ENCODE peak calls at places on chromosomes 16 and 17, in nine cellular contexts. T is pancreas; Q is activated CD8-positive, alpha-beta memory T cell treated with anti-CD3 and anti-CD28 coated beads, Interleukin-2, amount 10 ng/mL, durations not matched to agents 7 days and 5 days; E is A549; M is Right ventricle myocardium inferior; L is activated naive CD8-positive, alpha-beta T cell treated with anti-CD3 and anti-CD28 coated beads, Interleukin-2, amount 10 ng/mL, durations not matched to agents 7 days and 5 days; X is heart right ventricle; S is activated T-cell treated with anti-CD3 and anti-CD28 coated beads, Interleukin-2, amount 50 U/mL, for 4 hours; Z is left ventricle myocardium superior. H is an unnamed sample.

GRCh38 chr17:50556803-50557202 is 3.7 kb upstream of the CACNA1G start:
- ATAC-seq in T (no peak), Q (no peak), E (no peak), M (no peak), L (no peak), X (no peak), S (no peak), Z (peak), H (no peak)

GRCh38 chr16:30996324-30996999 is 11.5 kb downstream of the HSD3B7 start:
- ATAC-seq in T (peak), Q (no peak), E (peak), M (peak), L (no peak), X (peak), S (no peak), Z (peak), H (no peak)

GRCh38 chr17:76071497-76072148 is 694 bp downstream of the SRP68 start:
- ATAC-seq in T (peak), Q (peak), E (peak), M (no peak), L (no peak), X (no peak), S (peak), Z (no peak), H (peak)

GRCh38 chr17:66423436-66423922 is 121.1 kb downstream of the PRKCA start:
- ATAC-seq in T (no peak), Q (no peak), E (no peak), M (no peak), L (no peak), X (no peak), S (peak), Z (no peak), H (no peak)

GRCh38 chr16:73949574-73950348 is 346.9 kb upstream of the PSMD7 start:
- ATAC-seq in T (peak), Q (no peak), E (no peak), M (peak), L (no peak), X (peak), S (no peak), Z (peak), H (peak)

GRCh38 chr16:24328835-24329418 is 72.8 kb downstream of the CACNG3 start:
- ATAC-seq in T (no peak), Q (no peak), E (no peak), M (no peak), L (no peak), X (no peak), S (no peak), Z (no peak), H (no peak)

GRCh38 chr17:79114455-79115301 is 40.1 kb downstream of the ENGASE start:
- ATAC-seq in T (peak), Q (no peak), E (no peak), M (peak), L (no peak), X (peak), S (no peak), Z (peak), H (peak)

GRCh38 chr16:78240459-78241222 is 141.2 kb downstream of the WWOX start:
- ATAC-seq in T (peak), Q (no peak), E (peak), M (no peak), L (no peak), X (no peak), S (no peak), Z (no peak), H (peak)

GRCh38 chr16:54140788-54141136 is 145.8 kb downstream of the IRX3 start:
- ATAC-seq in T (no peak), Q (no peak), E (no peak), M (no peak), L (no peak), X (no peak), S (no peak), Z (no peak), H (no peak)

GRCh38 chr17:34562387-34562786 is 17.0 kb upstream of the TMEM132E start:
- ATAC-seq in T (no peak), Q (no peak), E (peak), M (no peak), L (no peak), X (no peak), S (peak), Z (no peak), H (no peak)

GRCh38 chr17:42525221-42525620 is 10.8 kb upstream of the NAGLU start:
- ATAC-seq in T (no peak), Q (no peak), E (no peak), M (no peak), L (no peak), X (no peak), S (no peak), Z (no peak), H (no peak)

GRCh38 chr17:7213895-7214299 is 5.7 kb downstream of the DLG4 start:
- ATAC-seq in T (peak), Q (no peak), E (peak), M (no peak), L (no peak), X (no peak), S (no peak), Z (peak), H (peak)

GRCh38 chr16:48117217-48118105 is 38.3 kb downstream of the ABCC12 start:
- ATAC-seq in T (peak), Q (peak), E (peak), M (no peak), L (peak), X (no peak), S (peak), Z (peak), H (peak)

GRCh38 chr16:67198238-67198734 is 645 bp upstream of the ELMO3 start:
- ATAC-seq in T (peak), Q (peak), E (peak), M (no peak), L (peak), X (peak), S (peak), Z (peak), H (peak)

GRCh38 chr16:8935989-8936388 is 27.7 kb downstream of the USP7 start:
- ATAC-seq in T (no peak), Q (peak), E (peak), M (no peak), L (peak), X (no peak), S (peak), Z (no peak), H (no peak)

GRCh38 chr17:21602176-21602575 is 90.1 kb upstream of the KCNJ18 start:
- ATAC-seq in T (no peak), Q (no peak), E (no peak), M (no peak), L (no peak), X (no peak), S (no peak), Z (no peak), H (no peak)

GRCh38 chr17:5043524-5043923 is 8.3 kb upstream of the SLC52A1 start:
- ATAC-seq in T (no peak), Q (no peak), E (peak), M (no peak), L (peak), X (no peak), S (no peak), Z (no peak), H (no peak)

GRCh38 chr17:1829189-1829578 is 518 bp downstream of the SMYD4 start:
- ATAC-seq in T (peak), Q (peak), E (peak), M (no peak), L (peak), X (peak), S (peak), Z (peak), H (peak)

GRCh38 chr17:19753049-19753444 is 4.9 kb upstream of the ALDH3A1 start:
- ATAC-seq in T (peak), Q (no peak), E (peak), M (peak), L (no peak), X (peak), S (no peak), Z (peak), H (peak)

GRCh38 chr16:1194665-1195392 is 30.2 kb downstream of the TPSG1 start:
- ATAC-seq in T (peak), Q (no peak), E (peak), M (no peak), L (no peak), X (no peak), S (peak), Z (peak), H (no peak)

GRCh38 chr16:19375561-19376158 is 42.0 kb upstream of the TMC5 start:
- ATAC-seq in T (peak), Q (peak), E (peak), M (no peak), L (no peak), X (peak), S (no peak), Z (peak), H (peak)

H was measured in esophagus mucosa.